ENCODE peak calls at places on chromosomes 5 and 9, in five cellular contexts. F, B, H, W and X are unnamed samples.

GRCh38 chr5:139133237-139133636 is 64.9 kb downstream of the SIL1 start:
- DNase-seq in H (no peak), F (no peak), W (no peak), B (no peak), X (no peak)

GRCh38 chr9:125446581-125447094 is 185.0 kb downstream of the GAPVD1 start:
- DNase-seq in W (no peak), F (no peak), H (no peak), B (no peak), X (no peak)

GRCh38 chr5:135535820-135536801 is at the start of gene NEUROG1:
- DNase-seq in F (no peak), W (no peak), B (no peak), H (no peak), X (no peak)

GRCh38 chr9:131773911-131774379 is 34.1 kb upstream of the RAPGEF1 start:
- DNase-seq in B (peak; percentile 66), F (peak; percentile 73), W (peak; percentile 44), H (no peak), X (no peak)

GRCh38 chr5:14365831-14366435 is 215.7 kb upstream of the OTULINL start:
- DNase-seq in H (peak; percentile 30), B (no peak), W (no peak), F (no peak), X (no peak)

GRCh38 chr5:43780586-43780985 is 177.6 kb downstream of the NNT start:
- DNase-seq in B (no peak), H (no peak), W (no peak), F (no peak), X (no peak)

GRCh38 chr5:55160493-55161209 is 680 bp downstream of the GPX8 start:
- DNase-seq in W (no peak), F (peak; percentile 45), B (peak; percentile 79), H (no peak), X (no peak)

GRCh38 chr5:76582252-76583162 is 40.7 kb downstream of the F2RL2 start:
- DNase-seq in W (no peak), B (no peak), H (no peak), F (no peak), X (peak; percentile 69)

GRCh38 chr9:100577776-100578448 is at the start of gene CAVIN4:
- DNase-seq in H (no peak), B (no peak), W (no peak), F (no peak), X (no peak)

GRCh38 chr5:95713960-95714710 is 17.0 kb upstream of the RHOBTB3 start:
- DNase-seq in F (no peak), H (no peak), B (no peak), W (no peak), X (no peak)

GRCh38 chr5:150560401-150561191 is 52.7 kb downstream of the NDST1 start:
- DNase-seq in B (peak; percentile 89), F (peak; percentile 93), H (peak; percentile 72), W (peak; percentile 89), X (peak; percentile 76)

GRCh38 chr9:98747476-98747875 is 38.7 kb upstream of the GABBR2 start:
- DNase-seq in W (no peak), F (no peak), H (no peak), B (no peak), X (no peak)

GRCh38 chr5:117679046-117679445 is 1104.4 kb upstream of the SEMA6A start:
- DNase-seq in W (no peak), B (no peak), F (no peak), H (no peak), X (no peak)

GRCh38 chr5:68519135-68519534 is 303.6 kb downstream of the PIK3R1 start:
- DNase-seq in F (no peak), W (no peak), B (no peak), H (no peak), X (no peak)

GRCh38 chr9:76529667-76530066 is 70.7 kb downstream of the GCNT1 start:
- DNase-seq in W (no peak), F (no peak), B (no peak), H (no peak), X (no peak)

GRCh38 chr5:75640395-75640794 is 29.1 kb downstream of the ANKDD1B start:
- DNase-seq in H (no peak), F (no peak), W (no peak), B (no peak), X (no peak)

GRCh38 chr5:56330167-56330566 is 97.0 kb upstream of the ANKRD55 start:
- DNase-seq in B (no peak), F (no peak), H (no peak), W (no peak), X (no peak)

GRCh38 chr5:172497591-172498255 is 43.4 kb upstream of the SH3PXD2B start:
- DNase-seq in H (no peak), F (peak; percentile 11), B (no peak), W (no peak), X (no peak)